ENCODE peak calls at places on chromosome 6, in seven cellular contexts. B is fibroblast of the aortic adventitia; O is retinal pigment epithelial cell; W is Karpas-422; F is cardiac fibroblast; E is body of pancreas; C is naive thymus-derived CD4-positive, alpha-beta T cell. S is an unnamed sample.

GRCh38 chr6:131825946-131826345 is 18.1 kb downstream of the ENPP1 start:
- DNase-seq in C (no peak), B (no peak), E (no peak), W (no peak), F (no peak), O (no peak), S (no peak)

GRCh38 chr6:143941852-143942627 is 66.0 kb downstream of the PLAGL1 start:
- DNase-seq in E (peak), F (peak), W (peak), C (peak), B (peak), O (no peak), S (no peak)

GRCh38 chr6:139855741-139856206 is 481.3 kb upstream of the CITED2 start:
- DNase-seq in E (no peak), C (no peak), B (no peak), F (peak), O (no peak), W (no peak), S (no peak)

GRCh38 chr6:149499066-149499465 is 14.3 kb upstream of the ZC3H12D start:
- DNase-seq in C (no peak), O (peak), F (peak), B (peak), E (no peak), W (no peak), S (no peak)

GRCh38 chr6:11653028-11653583 is 115.6 kb downstream of the TMEM170B start:
- DNase-seq in E (no peak), B (peak), C (peak), F (peak), O (peak), W (peak), S (no peak)

GRCh38 chr6:28218312-28219248 is 6.5 kb upstream of the ZSCAN9 start:
- DNase-seq in B (peak), F (peak), W (peak), C (no peak), O (no peak), E (peak), S (no peak)

GRCh38 chr6:168413856-168414255 is 27.1 kb upstream of the SMOC2 start:
- DNase-seq in O (no peak), E (no peak), C (no peak), F (no peak), W (no peak), B (no peak), S (no peak)

GRCh38 chr6:7479801-7480266 is 61.6 kb upstream of the DSP start:
- DNase-seq in C (no peak), B (peak), F (peak), O (peak), W (no peak), E (peak), S (no peak)

GRCh38 chr6:1264619-1265445 is 47.1 kb upstream of the FOXQ1 start:
- DNase-seq in W (no peak), B (no peak), C (no peak), O (no peak), F (no peak), E (no peak), S (no peak)

GRCh38 chr6:44003345-44004061 is 123.7 kb downstream of the MRPL14 start:
- DNase-seq in F (no peak), E (peak), C (no peak), W (no peak), O (no peak), B (no peak), S (no peak)

GRCh38 chr6:44464527-44465310 is 77.2 kb downstream of the CDC5L start:
- DNase-seq in B (peak), C (no peak), O (peak), F (peak), E (peak), W (no peak), S (no peak)

GRCh38 chr6:28235912-28236452 is 10.9 kb downstream of the ZSCAN9 start:
- DNase-seq in F (no peak), E (no peak), C (no peak), B (no peak), O (no peak), W (no peak), S (no peak)

GRCh38 chr6:71589254-71589653 is 297.1 kb upstream of the RIMS1 start:
- DNase-seq in O (no peak), W (no peak), F (no peak), C (no peak), E (no peak), B (no peak), S (no peak)

GRCh38 chr6:43982084-43982625 is 145.1 kb downstream of the MRPL14 start:
- DNase-seq in O (no peak), W (no peak), B (no peak), F (no peak), E (no peak), C (no peak), S (no peak)

GRCh38 chr6:169395080-169395805 is 141.6 kb upstream of the THBS2 start:
- DNase-seq in F (no peak), B (no peak), O (no peak), E (no peak), C (no peak), W (no peak), S (no peak)

GRCh38 chr6:54291146-54291545 is 17.1 kb upstream of the TINAG start:
- DNase-seq in C (no peak), E (no peak), F (peak), B (peak), O (no peak), W (no peak), S (no peak)

GRCh38 chr6:108693406-108694154 is 132.9 kb downstream of the FOXO3 start:
- DNase-seq in W (peak), C (no peak), O (no peak), E (no peak), B (no peak), F (no peak), S (no peak)

GRCh38 chr6:111730835-111731234 is 125.2 kb upstream of the TRAF3IP2 start:
- DNase-seq in B (no peak), W (no peak), F (no peak), O (no peak), C (no peak), E (peak), S (no peak)

GRCh38 chr6:152748843-152749242 is 1.8 kb upstream of the VIP start:
- DNase-seq in E (no peak), C (no peak), B (peak), F (peak), W (peak), O (no peak), S (no peak)

GRCh38 chr6:35378281-35378680 is 35.9 kb downstream of the PPARD start:
- DNase-seq in F (no peak), B (no peak), O (no peak), C (no peak), W (no peak), E (no peak), S (no peak)

GRCh38 chr6:113936093-113936934 is 34.6 kb downstream of the HDAC2 start:
- DNase-seq in W (peak), O (no peak), C (peak), E (no peak), F (peak), B (peak), S (no peak)

GRCh38 chr6:81997091-81997926 is 244.8 kb upstream of the TENT5A start:
- DNase-seq in F (peak), C (no peak), O (no peak), W (no peak), E (no peak), B (peak), S (no peak)

GRCh38 chr6:109457596-109457996 is 2.0 kb upstream of the MICAL1 start:
- DNase-seq in W (no peak), F (no peak), C (no peak), B (no peak), E (no peak), O (no peak), S (no peak)

GRCh38 chr6:162962093-162962492 is 234.3 kb downstream of the PACRG start:
- DNase-seq in C (no peak), B (no peak), F (peak), O (no peak), W (no peak), E (no peak), S (no peak)

GRCh38 chr6:129844118-129844891 is 16.8 kb downstream of the TMEM244 start:
- DNase-seq in W (no peak), E (no peak), F (peak), B (peak), O (peak), C (no peak), S (no peak)

GRCh38 chr6:167974644-167975344 is 22.7 kb upstream of the KIF25 start:
- DNase-seq in F (peak), O (no peak), E (peak), W (no peak), B (no peak), C (no peak), S (no peak)

GRCh38 chr6:7628479-7628878 is 38.5 kb downstream of the SNRNP48 start:
- DNase-seq in O (no peak), C (no peak), F (peak), B (peak), W (no peak), E (no peak), S (no peak)

GRCh38 chr6:156427345-156427744 is 349.8 kb upstream of the ARID1B start:
- DNase-seq in B (peak), O (peak), F (peak), E (no peak), W (no peak), C (no peak), S (no peak)

GRCh38 chr6:41071501-41071922 is 644 bp downstream of the OARD1 start:
- DNase-seq in W (peak), E (peak), O (no peak), F (no peak), C (no peak), B (no peak), S (no peak)

GRCh38 chr6:26743157-26743821 is 83.7 kb upstream of the ZNF322 start:
- DNase-seq in C (no peak), O (no peak), B (peak), F (peak), W (no peak), E (no peak), S (no peak)

GRCh38 chr6:105603779-105604592 is 201.1 kb upstream of the PREP start:
- DNase-seq in O (no peak), W (no peak), E (no peak), C (no peak), B (peak), F (no peak), S (no peak)

GRCh38 chr6:132199343-132199742 is 201.9 kb downstream of the MOXD1 start:
- DNase-seq in B (peak), F (peak), W (no peak), E (no peak), C (no peak), O (no peak), S (no peak)

GRCh38 chr6:133571681-133572080 is 317.2 kb upstream of the TCF21 start:
- DNase-seq in E (no peak), F (no peak), B (no peak), W (no peak), C (no peak), O (no peak), S (no peak)

GRCh38 chr6:133567656-133568055 is 321.3 kb upstream of the TCF21 start:
- DNase-seq in E (no peak), O (no peak), B (peak), C (no peak), F (no peak), W (no peak), S (no peak)

GRCh38 chr6:133568970-133569889 is 319.7 kb upstream of the TCF21 start:
- DNase-seq in F (peak), B (peak), W (peak), C (no peak), E (peak), O (peak), S (no peak)
- H3K4me3 ChIP-seq in F (peak), B (peak), W (no peak), C (no peak), E (no peak), O (peak), S (no peak)

GRCh38 chr6:166167258-166167731 is 356 bp downstream of the TBXT start:
- DNase-seq in B (no peak), W (no peak), C (no peak), O (no peak), F (no peak), E (no peak), S (no peak)
- H3K4me3 ChIP-seq in B (no peak), W (peak), C (no peak), O (no peak), F (no peak), E (no peak), S (no peak)

GRCh38 chr6:16104624-16105023 is 24.3 kb upstream of the MYLIP start:
- DNase-seq in C (no peak), E (no peak), B (no peak), W (no peak), O (no peak), F (no peak), S (no peak)
- H3K4me3 ChIP-seq in C (no peak), E (no peak), B (no peak), W (no peak), O (no peak), F (no peak), S (no peak)

GRCh38 chr6:110476046-110476849 is at the start of gene SLC22A16:
- DNase-seq in C (no peak), W (no peak), E (peak), F (no peak), B (peak), O (no peak), S (no peak)
- H3K4me3 ChIP-seq in C (no peak), W (no peak), E (no peak), F (peak), B (peak), O (peak), S (no peak)

S was measured in effector memory CD4-positive, alpha-beta T cell.